ENCODE peak calls at places on chromosomes 11 and 22, in four cellular contexts. A is suprapubic skin, B is fibroblast of lung, F is spleen. W is an unnamed sample.

GRCh38 chr11:132605794-132606570 is 926.3 kb downstream of the OPCML start:
- DNase-seq in B (no peak), F (no peak), A (no peak), W (no peak)

GRCh38 chr11:17745032-17745772 is 10.6 kb downstream of the KCNC1 start:
- DNase-seq in F (peak), A (peak), B (no peak), W (no peak)

GRCh38 chr22:20752104-20752741 is 21.7 kb upstream of the SERPIND1 start:
- DNase-seq in A (no peak), F (no peak), B (no peak), W (no peak)

GRCh38 chr11:131924001-131924400 is 553.6 kb downstream of the NTM start:
- DNase-seq in B (no peak), F (no peak), A (no peak), W (no peak)

GRCh38 chr11:69683764-69684333 is 8.7 kb upstream of the LTO1 start:
- DNase-seq in B (no peak), F (peak), A (no peak), W (no peak)

GRCh38 chr11:3095712-3096361 is 38.6 kb upstream of the CARS1 start:
- DNase-seq in B (peak), F (no peak), A (peak), W (peak)

GRCh38 chr22:36753120-36753802 is 22.7 kb downstream of the IFT27 start:
- DNase-seq in F (no peak), B (no peak), A (peak), W (no peak)

GRCh38 chr11:121655481-121656332 is 202.9 kb upstream of the SORL1-AS1 start:
- DNase-seq in F (peak), A (peak), B (peak), W (peak)

GRCh38 chr11:11594162-11594561 is 27.6 kb downstream of the GALNT18 start:
- DNase-seq in B (no peak), F (no peak), A (no peak), W (no peak)

GRCh38 chr11:122668562-122669090 is 13.1 kb downstream of the UBASH3B start:
- DNase-seq in F (no peak), B (peak), A (no peak), W (peak)

GRCh38 chr11:34331329-34331728 is 26.5 kb downstream of the ABTB2 start:
- DNase-seq in A (no peak), F (no peak), B (peak), W (peak)

GRCh38 chr22:29141078-29141688 is 64.5 kb upstream of the EMID1 start:
- DNase-seq in B (no peak), A (peak), F (no peak), W (no peak)

GRCh38 chr11:78220218-78221157 is 31.8 kb downstream of the USP35 start:
- DNase-seq in A (peak), B (no peak), F (no peak), W (no peak)

GRCh38 chr11:17558916-17559315 is 11.9 kb downstream of the OTOG start:
- DNase-seq in A (no peak), F (no peak), B (no peak), W (no peak)

GRCh38 chr11:17403977-17404759 is 15.7 kb upstream of the KCNJ11 start:
- DNase-seq in B (no peak), A (no peak), F (no peak), W (no peak)

GRCh38 chr22:36056980-36057379 is 28.4 kb upstream of the RBFOX2 start:
- DNase-seq in F (no peak), B (peak), A (no peak), W (no peak)

GRCh38 chr22:36375071-36375980 is 12.4 kb downstream of the MYH9 start:
- DNase-seq in A (no peak), B (no peak), F (no peak), W (peak)

GRCh38 chr11:2531277-2531986 is 86.6 kb downstream of the KCNQ1 start:
- DNase-seq in A (peak), F (peak), B (peak), W (peak)

GRCh38 chr11:94525933-94526332 is 13.7 kb downstream of the C11orf97 start:
- DNase-seq in B (peak), A (peak), F (peak), W (peak)

GRCh38 chr11:20474176-20474950 is 86.8 kb downstream of the PRMT3 start:
- DNase-seq in F (no peak), A (no peak), B (no peak), W (no peak)

GRCh38 chr11:12242071-12242672 is 131.8 kb downstream of the MICAL2 start:
- DNase-seq in B (no peak), F (no peak), A (no peak), W (no peak)

GRCh38 chr11:128919192-128919591 is 23.5 kb downstream of the TP53AIP1 start:
- DNase-seq in B (no peak), A (no peak), F (peak), W (no peak)

GRCh38 chr11:37449146-37449545 is 851.1 kb upstream of the RAG2 start:
- DNase-seq in B (peak), F (no peak), A (no peak), W (peak)

GRCh38 chr11:33735166-33735425 is 1.1 kb downstream of the CD59 start:
- DNase-seq in A (no peak), B (no peak), F (no peak), W (no peak)

GRCh38 chr11:72421351-72421750 is 13.0 kb downstream of the CLPB start:
- DNase-seq in F (no peak), A (no peak), B (no peak), W (no peak)

GRCh38 chr11:61707574-61707973 is 27.4 kb downstream of the DAGLA start:
- DNase-seq in B (no peak), A (no peak), F (no peak), W (no peak)

GRCh38 chr11:67282876-67283371 is 6.2 kb upstream of the ANKRD13D start:
- DNase-seq in F (peak), B (no peak), A (peak), W (no peak)

DNA sequence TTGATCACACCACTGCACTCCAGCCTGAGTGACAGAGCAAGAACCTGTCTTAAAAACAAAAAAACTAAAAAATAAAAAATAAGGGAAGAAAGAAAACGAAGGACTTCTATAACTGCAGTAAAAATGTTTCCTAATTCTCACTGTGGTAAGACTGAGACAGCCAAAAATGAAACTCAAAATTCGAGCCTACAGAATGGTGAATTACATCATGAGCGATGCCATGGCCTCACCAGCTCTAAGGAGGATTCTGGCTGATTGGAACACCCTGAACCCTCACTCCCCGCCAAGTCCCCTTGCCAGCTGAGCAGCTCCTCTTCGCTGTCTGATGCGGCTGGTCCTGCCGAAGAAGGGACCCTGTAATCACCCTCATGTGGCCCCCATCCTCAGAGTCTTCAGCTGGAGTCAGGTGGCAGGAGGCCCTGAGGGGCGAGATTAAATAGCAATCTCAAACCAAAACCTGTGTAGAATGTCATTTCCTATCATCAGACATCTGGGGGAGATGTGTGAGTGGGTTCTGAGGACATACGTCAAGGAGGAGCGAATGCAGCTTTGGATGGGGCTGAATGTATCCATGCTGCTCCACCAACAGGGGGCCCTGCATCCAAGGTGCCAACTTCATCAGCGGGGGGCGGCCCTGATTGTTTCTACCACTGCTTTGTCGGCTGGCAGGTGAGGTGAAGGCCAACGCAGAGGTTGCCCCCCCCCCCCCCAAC is 29.2 kb downstream of the PDGFB start:
- DNase-seq in F (peak), B (no peak), A (peak), W (no peak)
- TF ChIP-seq CTCF in F (peak), B (peak), A (no peak), W (peak)

GRCh38 chr11:108666373-108666772 is 1.5 kb downstream of the DDX10 start:
- DNase-seq in A (no peak), F (no peak), B (no peak), W (no peak)
- H3K4me3 ChIP-seq in A (peak), F (peak), B (no peak), W (no peak)

GRCh38 chr11:57763568-57763967 is 2.0 kb downstream of the CTNND1 start:
- DNase-seq in F (no peak), A (no peak), B (peak), W (peak)

GRCh38 chr11:57764527-57764926 is 2.9 kb downstream of the CTNND1 start:
- DNase-seq in B (no peak), A (no peak), F (no peak), W (peak)

GRCh38 chr11:57758174-57758573 is 3.4 kb upstream of the CTNND1 start:
- DNase-seq in A (no peak), F (no peak), B (no peak), W (no peak)

GRCh38 chr11:57762235-57762866 is 749 bp downstream of the CTNND1 start:
- DNase-seq in F (no peak), A (no peak), B (no peak), W (peak)

GRCh38 chr11:57761301-57762234 is at the start of gene CTNND1:
- DNase-seq in B (peak), F (no peak), A (peak), W (peak)
- TF ChIP-seq CTCF in B (no peak), F (no peak), A (no peak), W (peak)

GRCh38 chr11:116194156-116194904 is 578.5 kb downstream of the BUD13 start:
- DNase-seq in A (no peak), F (no peak), B (no peak), W (no peak)

GRCh38 chr11:116190861-116191260 is 581.9 kb downstream of the BUD13 start:
- DNase-seq in B (no peak), F (peak), A (no peak), W (no peak)

GRCh38 chr11:116190206-116190605 is 582.6 kb downstream of the BUD13 start:
- DNase-seq in A (no peak), B (no peak), F (peak), W (no peak)

GRCh38 chr11:116192509-116193206 is 580.1 kb downstream of the BUD13 start:
- DNase-seq in F (peak), B (no peak), A (no peak), W (no peak)

GRCh38 chr11:116193321-116194114 is 579.3 kb downstream of the BUD13 start:
- DNase-seq in A (no peak), F (no peak), B (peak), W (peak)
- H3K4me3 ChIP-seq in A (peak), F (peak), B (peak), W (peak)

GRCh38 chr22:38304526-38304925 is 12.7 kb downstream of the CSNK1E start:
- DNase-seq in F (no peak), B (no peak), A (no peak), W (no peak)
- TF ChIP-seq CTCF in F (no peak), B (no peak), A (peak), W (no peak)

GRCh38 chr22:45317551-45318167 is 7.9 kb downstream of the FAM118A start:
- DNase-seq in A (peak), B (peak), F (no peak), W (peak)
- H3K4me3 ChIP-seq in A (no peak), B (no peak), F (no peak), W (no peak)

GRCh38 chr22:45553333-45554039 is 50.8 kb downstream of the FBLN1 start:
- DNase-seq in B (peak), F (no peak), A (no peak), W (peak)

GRCh38 chr22:45554040-45554406 is 51.3 kb downstream of the FBLN1 start:
- DNase-seq in F (no peak), A (no peak), B (no peak), W (no peak)

GRCh38 chr22:45551310-45552016 is 48.8 kb downstream of the FBLN1 start:
- DNase-seq in F (no peak), A (no peak), B (no peak), W (no peak)

GRCh38 chr22:45552017-45552411 is 49.3 kb downstream of the FBLN1 start:
- DNase-seq in F (no peak), A (no peak), B (no peak), W (no peak)

GRCh38 chr22:45552580-45553332 is 50.1 kb downstream of the FBLN1 start:
- DNase-seq in B (peak), F (no peak), A (no peak), W (peak)
- TF ChIP-seq CTCF in B (peak), F (no peak), A (no peak), W (peak)

GRCh38 chr11:829946-830294 is 2.2 kb downstream of the CRACR2B start:
- DNase-seq in F (no peak), B (no peak), A (no peak), W (no peak)
- H3K4me3 ChIP-seq in F (peak), B (no peak), A (peak), W (peak)